ENCODE peak calls at places on chromosomes 16 and 17, in eight cellular contexts. One of them, this sample, is unnamed.

GRCh38 chr17:79951361-79952264 is 84.1 kb downstream of the TBC1D16 start:
- DNase-seq in activated T-helper 1 cell treated with anti-CD3 and anti-CD28 coated beads, Interleukin-12 subunit alpha, Interleukin-12 subunit beta, Interleukin-2, Interleukin-4 antibody, amounts not matched to agents 30 ng/mL and 10 ng/mL and 1 ng/mL, durations not matched to agents 14 hours and 24 hours and 36 hours: no peak
- DNase-seq in ovary: peak
- DNase-seq in cardiac muscle cell: peak
- DNase-seq in prostate gland: peak
- DNase-seq in HepG2: peak
- DNase-seq in endothelial cell of umbilical vein: no peak
- DNase-seq in Right ventricle myocardium superior: peak
- DNase-seq in this sample: peak

GRCh38 chr17:40564195-40564882 is 933 bp downstream of the CCR7 start:
- DNase-seq in activated T-helper 1 cell treated with anti-CD3 and anti-CD28 coated beads, Interleukin-12 subunit alpha, Interleukin-12 subunit beta, Interleukin-2, Interleukin-4 antibody, amounts not matched to agents 30 ng/mL and 10 ng/mL and 1 ng/mL, durations not matched to agents 14 hours and 24 hours and 36 hours: peak
- DNase-seq in ovary: no peak
- DNase-seq in cardiac muscle cell: no peak
- DNase-seq in prostate gland: no peak
- DNase-seq in HepG2: no peak
- DNase-seq in endothelial cell of umbilical vein: no peak
- DNase-seq in Right ventricle myocardium superior: no peak
- DNase-seq in this sample: peak

GRCh38 chr17:39665642-39666221 is 583 bp downstream of the TCAP start:
- DNase-seq in activated T-helper 1 cell treated with anti-CD3 and anti-CD28 coated beads, Interleukin-12 subunit alpha, Interleukin-12 subunit beta, Interleukin-2, Interleukin-4 antibody, amounts not matched to agents 30 ng/mL and 10 ng/mL and 1 ng/mL, durations not matched to agents 14 hours and 24 hours and 36 hours: no peak
- DNase-seq in ovary: no peak
- DNase-seq in cardiac muscle cell: no peak
- DNase-seq in prostate gland: no peak
- DNase-seq in HepG2: no peak
- DNase-seq in endothelial cell of umbilical vein: no peak
- DNase-seq in Right ventricle myocardium superior: peak
- DNase-seq in this sample: no peak

GRCh38 chr17:61457226-61457983 is 5.2 kb downstream of the TBX4 start:
- DNase-seq in activated T-helper 1 cell treated with anti-CD3 and anti-CD28 coated beads, Interleukin-12 subunit alpha, Interleukin-12 subunit beta, Interleukin-2, Interleukin-4 antibody, amounts not matched to agents 30 ng/mL and 10 ng/mL and 1 ng/mL, durations not matched to agents 14 hours and 24 hours and 36 hours: no peak
- DNase-seq in ovary: peak
- DNase-seq in cardiac muscle cell: no peak
- DNase-seq in prostate gland: no peak
- DNase-seq in HepG2: no peak
- DNase-seq in endothelial cell of umbilical vein: no peak
- DNase-seq in Right ventricle myocardium superior: peak
- DNase-seq in this sample: peak

GRCh38 chr16:2835638-2836493 is 5.8 kb downstream of the ZG16B start:
- DNase-seq in activated T-helper 1 cell treated with anti-CD3 and anti-CD28 coated beads, Interleukin-12 subunit alpha, Interleukin-12 subunit beta, Interleukin-2, Interleukin-4 antibody, amounts not matched to agents 30 ng/mL and 10 ng/mL and 1 ng/mL, durations not matched to agents 14 hours and 24 hours and 36 hours: no peak
- DNase-seq in ovary: no peak
- DNase-seq in cardiac muscle cell: peak
- DNase-seq in prostate gland: peak
- DNase-seq in HepG2: peak
- DNase-seq in endothelial cell of umbilical vein: peak
- DNase-seq in Right ventricle myocardium superior: no peak
- DNase-seq in this sample: no peak

GRCh38 chr17:75985986-75986385 is 6.9 kb downstream of the TEN1 start:
- DNase-seq in activated T-helper 1 cell treated with anti-CD3 and anti-CD28 coated beads, Interleukin-12 subunit alpha, Interleukin-12 subunit beta, Interleukin-2, Interleukin-4 antibody, amounts not matched to agents 30 ng/mL and 10 ng/mL and 1 ng/mL, durations not matched to agents 14 hours and 24 hours and 36 hours: no peak
- DNase-seq in ovary: no peak
- DNase-seq in cardiac muscle cell: no peak
- DNase-seq in prostate gland: no peak
- DNase-seq in HepG2: no peak
- DNase-seq in endothelial cell of umbilical vein: no peak
- DNase-seq in Right ventricle myocardium superior: peak
- DNase-seq in this sample: no peak

GRCh38 chr17:64982139-64982802 is 63.0 kb upstream of the LRRC37A3 start:
- DNase-seq in activated T-helper 1 cell treated with anti-CD3 and anti-CD28 coated beads, Interleukin-12 subunit alpha, Interleukin-12 subunit beta, Interleukin-2, Interleukin-4 antibody, amounts not matched to agents 30 ng/mL and 10 ng/mL and 1 ng/mL, durations not matched to agents 14 hours and 24 hours and 36 hours: no peak
- DNase-seq in ovary: no peak
- DNase-seq in cardiac muscle cell: no peak
- DNase-seq in prostate gland: no peak
- DNase-seq in HepG2: no peak
- DNase-seq in endothelial cell of umbilical vein: no peak
- DNase-seq in Right ventricle myocardium superior: no peak
- DNase-seq in this sample: no peak

GRCh38 chr17:73744411-73744810 is 100.2 kb upstream of the SDK2 start:
- DNase-seq in activated T-helper 1 cell treated with anti-CD3 and anti-CD28 coated beads, Interleukin-12 subunit alpha, Interleukin-12 subunit beta, Interleukin-2, Interleukin-4 antibody, amounts not matched to agents 30 ng/mL and 10 ng/mL and 1 ng/mL, durations not matched to agents 14 hours and 24 hours and 36 hours: no peak
- DNase-seq in ovary: no peak
- DNase-seq in cardiac muscle cell: no peak
- DNase-seq in prostate gland: no peak
- DNase-seq in HepG2: no peak
- DNase-seq in endothelial cell of umbilical vein: no peak
- DNase-seq in Right ventricle myocardium superior: no peak
- DNase-seq in this sample: no peak

GRCh38 chr17:57927048-57927723 is 28.0 kb downstream of the CUEDC1 start:
- DNase-seq in activated T-helper 1 cell treated with anti-CD3 and anti-CD28 coated beads, Interleukin-12 subunit alpha, Interleukin-12 subunit beta, Interleukin-2, Interleukin-4 antibody, amounts not matched to agents 30 ng/mL and 10 ng/mL and 1 ng/mL, durations not matched to agents 14 hours and 24 hours and 36 hours: no peak
- DNase-seq in ovary: no peak
- DNase-seq in cardiac muscle cell: peak
- DNase-seq in prostate gland: peak
- DNase-seq in HepG2: no peak
- DNase-seq in endothelial cell of umbilical vein: peak
- DNase-seq in Right ventricle myocardium superior: no peak
- DNase-seq in this sample: no peak

GRCh38 chr16:4685776-4686496 is 7.4 kb upstream of the NUDT16L1 start:
- DNase-seq in activated T-helper 1 cell treated with anti-CD3 and anti-CD28 coated beads, Interleukin-12 subunit alpha, Interleukin-12 subunit beta, Interleukin-2, Interleukin-4 antibody, amounts not matched to agents 30 ng/mL and 10 ng/mL and 1 ng/mL, durations not matched to agents 14 hours and 24 hours and 36 hours: no peak
- DNase-seq in ovary: no peak
- DNase-seq in cardiac muscle cell: no peak
- DNase-seq in prostate gland: no peak
- DNase-seq in HepG2: no peak
- DNase-seq in endothelial cell of umbilical vein: no peak
- DNase-seq in Right ventricle myocardium superior: no peak
- DNase-seq in this sample: no peak

GRCh38 chr17:9467518-9467917 is 108.1 kb downstream of the STX8 start:
- DNase-seq in activated T-helper 1 cell treated with anti-CD3 and anti-CD28 coated beads, Interleukin-12 subunit alpha, Interleukin-12 subunit beta, Interleukin-2, Interleukin-4 antibody, amounts not matched to agents 30 ng/mL and 10 ng/mL and 1 ng/mL, durations not matched to agents 14 hours and 24 hours and 36 hours: no peak
- DNase-seq in ovary: peak
- DNase-seq in cardiac muscle cell: no peak
- DNase-seq in prostate gland: no peak
- DNase-seq in HepG2: no peak
- DNase-seq in endothelial cell of umbilical vein: no peak
- DNase-seq in Right ventricle myocardium superior: no peak
- DNase-seq in this sample: no peak

GRCh38 chr17:70108166-70108565 is 33.1 kb downstream of the KCNJ16 start:
- DNase-seq in activated T-helper 1 cell treated with anti-CD3 and anti-CD28 coated beads, Interleukin-12 subunit alpha, Interleukin-12 subunit beta, Interleukin-2, Interleukin-4 antibody, amounts not matched to agents 30 ng/mL and 10 ng/mL and 1 ng/mL, durations not matched to agents 14 hours and 24 hours and 36 hours: no peak
- DNase-seq in ovary: no peak
- DNase-seq in cardiac muscle cell: no peak
- DNase-seq in prostate gland: no peak
- DNase-seq in HepG2: no peak
- DNase-seq in endothelial cell of umbilical vein: no peak
- DNase-seq in Right ventricle myocardium superior: no peak
- DNase-seq in this sample: no peak

GRCh38 chr17:13114601-13115024 is 96.8 kb upstream of the ELAC2 start:
- DNase-seq in activated T-helper 1 cell treated with anti-CD3 and anti-CD28 coated beads, Interleukin-12 subunit alpha, Interleukin-12 subunit beta, Interleukin-2, Interleukin-4 antibody, amounts not matched to agents 30 ng/mL and 10 ng/mL and 1 ng/mL, durations not matched to agents 14 hours and 24 hours and 36 hours: no peak
- DNase-seq in ovary: peak
- DNase-seq in cardiac muscle cell: peak
- DNase-seq in prostate gland: no peak
- DNase-seq in HepG2: peak
- DNase-seq in endothelial cell of umbilical vein: no peak
- DNase-seq in Right ventricle myocardium superior: no peak
- DNase-seq in this sample: no peak

GRCh38 chr17:38565853-38566665 is 39.7 kb downstream of the SRCIN1 start:
- DNase-seq in activated T-helper 1 cell treated with anti-CD3 and anti-CD28 coated beads, Interleukin-12 subunit alpha, Interleukin-12 subunit beta, Interleukin-2, Interleukin-4 antibody, amounts not matched to agents 30 ng/mL and 10 ng/mL and 1 ng/mL, durations not matched to agents 14 hours and 24 hours and 36 hours: no peak
- DNase-seq in ovary: no peak
- DNase-seq in cardiac muscle cell: no peak
- DNase-seq in prostate gland: no peak
- DNase-seq in HepG2: no peak
- DNase-seq in endothelial cell of umbilical vein: no peak
- DNase-seq in Right ventricle myocardium superior: no peak
- DNase-seq in this sample: no peak

GRCh38 chr16:47392114-47392513 is 68.7 kb downstream of the ITFG1 start:
- DNase-seq in activated T-helper 1 cell treated with anti-CD3 and anti-CD28 coated beads, Interleukin-12 subunit alpha, Interleukin-12 subunit beta, Interleukin-2, Interleukin-4 antibody, amounts not matched to agents 30 ng/mL and 10 ng/mL and 1 ng/mL, durations not matched to agents 14 hours and 24 hours and 36 hours: no peak
- DNase-seq in ovary: no peak
- DNase-seq in cardiac muscle cell: peak
- DNase-seq in prostate gland: no peak
- DNase-seq in HepG2: peak
- DNase-seq in endothelial cell of umbilical vein: no peak
- DNase-seq in Right ventricle myocardium superior: no peak
- DNase-seq in this sample: no peak

GRCh38 chr16:12265168-12265567 is 288.6 kb downstream of the SNX29 start:
- DNase-seq in activated T-helper 1 cell treated with anti-CD3 and anti-CD28 coated beads, Interleukin-12 subunit alpha, Interleukin-12 subunit beta, Interleukin-2, Interleukin-4 antibody, amounts not matched to agents 30 ng/mL and 10 ng/mL and 1 ng/mL, durations not matched to agents 14 hours and 24 hours and 36 hours: no peak
- DNase-seq in ovary: no peak
- DNase-seq in cardiac muscle cell: no peak
- DNase-seq in prostate gland: no peak
- DNase-seq in HepG2: no peak
- DNase-seq in endothelial cell of umbilical vein: no peak
- DNase-seq in Right ventricle myocardium superior: no peak
- DNase-seq in this sample: no peak

GRCh38 chr16:61829631-61830030 is 206.6 kb downstream of the CDH8 start:
- DNase-seq in activated T-helper 1 cell treated with anti-CD3 and anti-CD28 coated beads, Interleukin-12 subunit alpha, Interleukin-12 subunit beta, Interleukin-2, Interleukin-4 antibody, amounts not matched to agents 30 ng/mL and 10 ng/mL and 1 ng/mL, durations not matched to agents 14 hours and 24 hours and 36 hours: no peak
- DNase-seq in ovary: no peak
- DNase-seq in cardiac muscle cell: no peak
- DNase-seq in prostate gland: no peak
- DNase-seq in HepG2: no peak
- DNase-seq in endothelial cell of umbilical vein: no peak
- DNase-seq in Right ventricle myocardium superior: no peak
- DNase-seq in this sample: no peak

GRCh38 chr17:1783834-1784611 is 22.2 kb downstream of the SERPINF1 start:
- DNase-seq in activated T-helper 1 cell treated with anti-CD3 and anti-CD28 coated beads, Interleukin-12 subunit alpha, Interleukin-12 subunit beta, Interleukin-2, Interleukin-4 antibody, amounts not matched to agents 30 ng/mL and 10 ng/mL and 1 ng/mL, durations not matched to agents 14 hours and 24 hours and 36 hours: no peak
- DNase-seq in ovary: peak
- DNase-seq in cardiac muscle cell: peak
- DNase-seq in prostate gland: peak
- DNase-seq in HepG2: peak
- DNase-seq in endothelial cell of umbilical vein: peak
- DNase-seq in Right ventricle myocardium superior: peak
- DNase-seq in this sample: peak

GRCh38 chr16:22634913-22635312 is 124.2 kb downstream of the NPIPB5 start:
- DNase-seq in activated T-helper 1 cell treated with anti-CD3 and anti-CD28 coated beads, Interleukin-12 subunit alpha, Interleukin-12 subunit beta, Interleukin-2, Interleukin-4 antibody, amounts not matched to agents 30 ng/mL and 10 ng/mL and 1 ng/mL, durations not matched to agents 14 hours and 24 hours and 36 hours: no peak
- DNase-seq in ovary: no peak
- DNase-seq in cardiac muscle cell: no peak
- DNase-seq in prostate gland: no peak
- DNase-seq in HepG2: no peak
- DNase-seq in endothelial cell of umbilical vein: no peak
- DNase-seq in Right ventricle myocardium superior: no peak
- DNase-seq in this sample: no peak

GRCh38 chr16:648071-648785 is 937 bp upstream of the WDR90 start:
- DNase-seq in activated T-helper 1 cell treated with anti-CD3 and anti-CD28 coated beads, Interleukin-12 subunit alpha, Interleukin-12 subunit beta, Interleukin-2, Interleukin-4 antibody, amounts not matched to agents 30 ng/mL and 10 ng/mL and 1 ng/mL, durations not matched to agents 14 hours and 24 hours and 36 hours: no peak
- DNase-seq in ovary: no peak
- DNase-seq in cardiac muscle cell: peak
- DNase-seq in prostate gland: peak
- DNase-seq in HepG2: peak
- DNase-seq in endothelial cell of umbilical vein: no peak
- DNase-seq in Right ventricle myocardium superior: no peak
- DNase-seq in this sample: no peak

GRCh38 chr17:81345211-81346089 is 49.8 kb upstream of the BAHCC1 start:
- DNase-seq in activated T-helper 1 cell treated with anti-CD3 and anti-CD28 coated beads, Interleukin-12 subunit alpha, Interleukin-12 subunit beta, Interleukin-2, Interleukin-4 antibody, amounts not matched to agents 30 ng/mL and 10 ng/mL and 1 ng/mL, durations not matched to agents 14 hours and 24 hours and 36 hours: peak
- DNase-seq in ovary: peak
- DNase-seq in cardiac muscle cell: peak
- DNase-seq in prostate gland: peak
- DNase-seq in HepG2: peak
- DNase-seq in endothelial cell of umbilical vein: peak
- DNase-seq in Right ventricle myocardium superior: peak
- DNase-seq in this sample: peak

GRCh38 chr16:8646271-8646670 is 24.8 kb downstream of the METTL22 start:
- DNase-seq in activated T-helper 1 cell treated with anti-CD3 and anti-CD28 coated beads, Interleukin-12 subunit alpha, Interleukin-12 subunit beta, Interleukin-2, Interleukin-4 antibody, amounts not matched to agents 30 ng/mL and 10 ng/mL and 1 ng/mL, durations not matched to agents 14 hours and 24 hours and 36 hours: no peak
- DNase-seq in ovary: no peak
- DNase-seq in cardiac muscle cell: no peak
- DNase-seq in prostate gland: no peak
- DNase-seq in HepG2: no peak
- DNase-seq in endothelial cell of umbilical vein: no peak
- DNase-seq in Right ventricle myocardium superior: no peak
- DNase-seq in this sample: no peak

GRCh38 chr17:43713494-43714162 is 45.0 kb downstream of the SOST start:
- DNase-seq in activated T-helper 1 cell treated with anti-CD3 and anti-CD28 coated beads, Interleukin-12 subunit alpha, Interleukin-12 subunit beta, Interleukin-2, Interleukin-4 antibody, amounts not matched to agents 30 ng/mL and 10 ng/mL and 1 ng/mL, durations not matched to agents 14 hours and 24 hours and 36 hours: peak
- DNase-seq in ovary: no peak
- DNase-seq in cardiac muscle cell: peak
- DNase-seq in prostate gland: no peak
- DNase-seq in HepG2: no peak
- DNase-seq in endothelial cell of umbilical vein: peak
- DNase-seq in Right ventricle myocardium superior: peak
- DNase-seq in this sample: no peak

GRCh38 chr16:12081048-12081404 is 104.5 kb downstream of the SNX29 start:
- DNase-seq in activated T-helper 1 cell treated with anti-CD3 and anti-CD28 coated beads, Interleukin-12 subunit alpha, Interleukin-12 subunit beta, Interleukin-2, Interleukin-4 antibody, amounts not matched to agents 30 ng/mL and 10 ng/mL and 1 ng/mL, durations not matched to agents 14 hours and 24 hours and 36 hours: no peak
- DNase-seq in ovary: no peak
- DNase-seq in cardiac muscle cell: no peak
- DNase-seq in prostate gland: no peak
- DNase-seq in HepG2: no peak
- DNase-seq in endothelial cell of umbilical vein: no peak
- DNase-seq in Right ventricle myocardium superior: no peak
- DNase-seq in this sample: no peak

GRCh38 chr17:69573396-69573795 is 158.9 kb downstream of the MAP2K6 start:
- DNase-seq in activated T-helper 1 cell treated with anti-CD3 and anti-CD28 coated beads, Interleukin-12 subunit alpha, Interleukin-12 subunit beta, Interleukin-2, Interleukin-4 antibody, amounts not matched to agents 30 ng/mL and 10 ng/mL and 1 ng/mL, durations not matched to agents 14 hours and 24 hours and 36 hours: no peak
- DNase-seq in ovary: no peak
- DNase-seq in cardiac muscle cell: no peak
- DNase-seq in prostate gland: no peak
- DNase-seq in HepG2: no peak
- DNase-seq in endothelial cell of umbilical vein: no peak
- DNase-seq in Right ventricle myocardium superior: no peak
- DNase-seq in this sample: no peak

This sample was measured in coronary artery.